ENCODE peak calls at places on chromosomes 12 and 14, in eight cellular contexts. D is H1, E is A549, O is AG09309, S is lower leg skin, Y is dorsolateral prefrontal cortex, R is astrocyte of the spinal cord, J is thoracic aorta. X is an unnamed sample.

GRCh38 chr14:50964683-50965390 is 20.6 kb upstream of the PYGL start:
- DNase-seq in S (peak; percentile 39), Y (no peak), D (no peak), J (peak; percentile 85), E (peak; percentile 76), R (peak; percentile 96), O (peak; percentile 83), X (peak; percentile 92)

GRCh38 chr14:59424707-59425106 is 40.5 kb downstream of the GPR135 start:
- DNase-seq in O (no peak), S (no peak), D (no peak), Y (no peak), J (no peak), E (no peak), R (no peak), X (no peak)

GRCh38 chr14:54170301-54170700 is 213.7 kb upstream of the BMP4 start:
- DNase-seq in D (no peak), S (no peak), Y (no peak), O (no peak), E (no peak), J (no peak), R (no peak), X (no peak)

GRCh38 chr14:99036594-99037293 is 235.3 kb downstream of the BCL11B start:
- DNase-seq in Y (no peak), O (no peak), J (no peak), E (no peak), S (peak; percentile 42), R (no peak), D (no peak), X (no peak)

GRCh38 chr14:45041641-45042040 is 42.3 kb upstream of the PRPF39 start:
- DNase-seq in O (no peak), S (no peak), D (no peak), J (no peak), Y (no peak), R (no peak), E (no peak), X (no peak)

GRCh38 chr14:22974530-22975313 is 7.6 kb downstream of the AJUBA start:
- DNase-seq in S (peak; percentile 20), D (no peak), O (no peak), R (no peak), J (no peak), E (peak; percentile 23), Y (no peak), X (no peak)

GRCh38 chr12:123474493-123475255 is 16.7 kb downstream of the SNRNP35 start:
- DNase-seq in Y (no peak), E (no peak), D (no peak), S (no peak), O (no peak), J (no peak), R (no peak), X (no peak)

GRCh38 chr12:16103851-16104250 is 173.6 kb downstream of the SLC15A5 start:
- DNase-seq in J (no peak), O (no peak), R (no peak), S (no peak), D (no peak), E (no peak), Y (no peak), X (no peak)

GRCh38 chr12:47775100-47775911 is 2.3 kb downstream of the SLC48A1 start:
- DNase-seq in Y (no peak), D (no peak), S (no peak), O (no peak), E (peak; percentile 54), J (no peak), R (no peak), X (no peak)

GRCh38 chr12:28294300-28294699 is 104.0 kb downstream of the CCDC91 start:
- DNase-seq in J (no peak), S (no peak), O (no peak), E (no peak), Y (no peak), R (no peak), D (peak; percentile 45), X (no peak)

GRCh38 chr14:64387232-64387737 is 868 bp upstream of the MTHFD1 start:
- DNase-seq in D (no peak), E (peak; percentile 54), O (no peak), R (peak; percentile 35), J (no peak), Y (no peak), S (no peak), X (no peak)

GRCh38 chr14:75214558-75214957 is 38.1 kb upstream of the TMED10 start:
- DNase-seq in Y (no peak), D (no peak), O (no peak), S (no peak), E (no peak), J (no peak), R (no peak), X (no peak)
- H3K4me3 ChIP-seq in Y (no peak overlapping the region), D (no peak overlapping the region), O (no peak overlapping the region), S (no peak overlapping the region), E (no peak overlapping the region), J (no peak overlapping the region), R (no peak overlapping the region), X (no peak overlapping the region)

GRCh38 chr12:27015730-27016076 is 1.5 kb upstream of the TM7SF3 start:
- DNase-seq in D (no peak), J (no peak), Y (no peak), E (peak; percentile 57), R (peak; percentile 66), O (no peak), S (no peak), X (no peak)
- TF ChIP-seq CTCF in D (peak; percentile 6), J (no peak), Y (peak; percentile 34), E (peak; percentile 74), R (peak; percentile 23), O (peak; percentile 33), S (no peak), X (peak; percentile 14)

GRCh38 chr14:105367116-105368031 is 31.0 kb upstream of the TEX22 start:
- DNase-seq in Y (no peak), E (no peak), R (no peak), J (no peak), S (no peak), D (no peak), O (no peak), X (no peak)

GRCh38 chr14:105366386-105367074 is 31.8 kb upstream of the TEX22 start:
- DNase-seq in O (no peak), J (no peak), Y (peak; percentile 32), D (no peak), E (no peak), S (no peak), R (no peak), X (no peak)

GRCh38 chr14:105365101-105365500 is 33.2 kb upstream of the TEX22 start:
- DNase-seq in Y (no peak), J (no peak), D (no peak), O (no peak), R (no peak), S (no peak), E (no peak), X (no peak)

GRCh38 chr14:105365681-105366080 is 32.7 kb upstream of the TEX22 start:
- DNase-seq in J (no peak), E (no peak), S (no peak), Y (no peak), O (no peak), D (no peak), R (no peak), X (no peak)

DNA sequence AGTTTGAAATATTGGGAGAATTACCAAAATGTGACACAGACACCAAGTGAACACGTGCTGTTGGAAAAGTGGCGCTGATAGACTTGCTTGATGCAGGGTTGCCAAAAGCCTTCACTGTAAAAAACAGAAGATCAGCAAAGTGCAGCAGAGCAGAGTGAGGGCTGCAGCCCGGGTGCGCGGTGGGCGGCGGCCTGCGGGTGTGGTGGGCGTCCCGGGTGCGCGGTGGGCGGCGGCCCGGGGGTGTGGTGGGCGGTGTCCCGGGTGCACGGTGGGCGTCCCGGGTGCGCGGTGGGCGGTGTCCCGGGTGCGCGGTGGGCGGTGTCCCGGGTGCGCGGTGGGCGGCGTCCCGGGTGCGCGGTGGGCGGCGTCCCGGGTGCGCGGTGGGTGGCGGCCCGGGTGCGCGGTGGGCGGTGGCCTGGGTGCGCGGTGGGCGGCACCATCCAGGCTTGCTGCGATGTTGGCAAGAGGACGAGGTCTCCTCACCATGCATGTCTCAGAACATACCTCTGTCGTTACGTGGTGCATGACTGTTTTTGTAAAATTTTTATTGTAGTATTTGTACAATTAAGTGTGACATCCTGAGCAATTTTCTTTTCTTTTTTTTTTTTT is 34.1 kb upstream of the TEX22 start:
- DNase-seq in Y (no peak), S (no peak), R (no peak), D (no peak), O (no peak), J (no peak), E (no peak), X (no peak)
- H3K4me3 ChIP-seq in Y (no peak overlapping the region), S (no peak overlapping the region), R (no peak overlapping the region), D (no peak overlapping the region), O (no peak overlapping the region), J (peak overlapping the region; percentile 48), E (no peak overlapping the region), X (peak overlapping the region; percentile 3)

GRCh38 chr12:121812320-121812871 is 8.6 kb downstream of the SETD1B start:
- DNase-seq in D (peak; percentile 91), S (no peak), E (peak; percentile 82), R (peak; percentile 70), J (no peak), O (no peak), Y (peak; percentile 49), X (no peak)
- TF ChIP-seq CTCF in D (no peak), S (no peak), E (peak; percentile 39), R (no peak), J (peak; percentile 33), O (no peak), Y (no peak), X (no peak)